ENCODE peak calls at places on chromosomes 12 and 14, in nine cellular contexts. U is ovary, M is cardiac muscle cell, C is breast epithelium, W is tibial artery, Y is mesendoderm, B is Karpas-422, J is right atrium auricular region, N is heart right ventricle. E is an unnamed sample.
A peak's percentile ranks its signal among the peaks of the same experiment; 100 is the strongest.

GRCh38 chr12:8780389-8780788 is 42.0 kb upstream of the A2ML1 start:
- DNase-seq in B (peak; percentile 62), U (no peak), J (no peak), Y (peak; percentile 86), N (no peak), W (no peak), M (peak; percentile 52), C (no peak), E (no peak)

GRCh38 chr12:65822732-65823480 is 1.4 kb upstream of the HMGA2 start:
- DNase-seq in Y (peak; percentile 96), B (no peak), U (peak; percentile 15), N (peak; percentile 3), M (peak; percentile 81), C (no peak), J (no peak), W (no peak), E (peak; percentile 7)

GRCh38 chr14:69346710-69347109 is 51.4 kb downstream of the ERH start:
- DNase-seq in M (peak; percentile 44), U (peak; percentile 41), C (no peak), N (peak; percentile 24), B (peak; percentile 70), J (no peak), W (no peak), Y (peak; percentile 77), E (no peak)

GRCh38 chr14:76664790-76665189 is 96.5 kb upstream of the VASH1 start:
- DNase-seq in B (no peak), C (no peak), U (no peak), J (no peak), Y (no peak), W (no peak), M (no peak), N (no peak), E (no peak)

GRCh38 chr12:92028039-92028709 is 117.5 kb downstream of the BTG1 start:
- DNase-seq in C (no peak), J (no peak), N (no peak), W (no peak), Y (no peak), M (peak; percentile 87), U (no peak), B (no peak), E (no peak)

GRCh38 chr14:30656190-30656632 is 34.1 kb downstream of the SCFD1 start:
- DNase-seq in J (no peak), W (no peak), N (peak; percentile 12), Y (peak; percentile 49), U (no peak), M (peak; percentile 48), C (no peak), B (peak; percentile 73), E (peak; percentile 8)

GRCh38 chr12:7905071-7905470 is 30.9 kb downstream of the SLC2A3 start:
- DNase-seq in W (no peak), M (peak; percentile 53), C (no peak), J (no peak), B (no peak), N (no peak), U (no peak), Y (no peak), E (no peak)

GRCh38 chr14:51978566-51979398 is 10.6 kb upstream of the RTRAF start:
- DNase-seq in C (peak; percentile 78), W (peak; percentile 83), N (peak; percentile 83), B (peak; percentile 94), U (peak; percentile 81), M (peak; percentile 91), J (peak; percentile 91), Y (peak; percentile 81), E (peak; percentile 72)

GRCh38 chr12:78181544-78182162 is 351.0 kb downstream of the NAV3 start:
- DNase-seq in U (no peak), Y (peak; percentile 21), C (no peak), B (peak; percentile 70), J (no peak), W (no peak), N (no peak), M (peak; percentile 64), E (no peak)

GRCh38 chr14:51341338-51341737 is 101.3 kb downstream of the TMX1 start:
- DNase-seq in C (no peak), U (no peak), W (no peak), Y (no peak), N (no peak), J (no peak), B (no peak), M (no peak), E (no peak)

GRCh38 chr14:24368562-24369252 is 723 bp downstream of the NFATC4 start:
- DNase-seq in N (peak; percentile 43), M (peak; percentile 83), U (peak; percentile 91), C (peak; percentile 58), J (no peak), Y (peak; percentile 57), B (peak; percentile 56), W (peak; percentile 46), E (peak; percentile 16)

GRCh38 chr14:24367506-24368214 is at the start of gene NFATC4:
- DNase-seq in W (peak; percentile 88), B (peak; percentile 85), N (peak; percentile 89), J (peak; percentile 83), Y (peak; percentile 98), U (peak; percentile 93), M (peak; percentile 98), C (peak; percentile 60), E (peak; percentile 20)

GRCh38 chr14:24369463-24369862 is 1.5 kb downstream of the NFATC4 start:
- DNase-seq in N (no peak), J (no peak), U (peak; percentile 66), C (no peak), Y (no peak), M (no peak), W (no peak), B (no peak), E (no peak)

GRCh38 chr14:24368215-24368561 is 204 bp downstream of the NFATC4 start:
- DNase-seq in C (no peak), N (no peak), B (no peak), J (no peak), Y (no peak), M (no peak), U (no peak), W (no peak), E (no peak)

DNA sequence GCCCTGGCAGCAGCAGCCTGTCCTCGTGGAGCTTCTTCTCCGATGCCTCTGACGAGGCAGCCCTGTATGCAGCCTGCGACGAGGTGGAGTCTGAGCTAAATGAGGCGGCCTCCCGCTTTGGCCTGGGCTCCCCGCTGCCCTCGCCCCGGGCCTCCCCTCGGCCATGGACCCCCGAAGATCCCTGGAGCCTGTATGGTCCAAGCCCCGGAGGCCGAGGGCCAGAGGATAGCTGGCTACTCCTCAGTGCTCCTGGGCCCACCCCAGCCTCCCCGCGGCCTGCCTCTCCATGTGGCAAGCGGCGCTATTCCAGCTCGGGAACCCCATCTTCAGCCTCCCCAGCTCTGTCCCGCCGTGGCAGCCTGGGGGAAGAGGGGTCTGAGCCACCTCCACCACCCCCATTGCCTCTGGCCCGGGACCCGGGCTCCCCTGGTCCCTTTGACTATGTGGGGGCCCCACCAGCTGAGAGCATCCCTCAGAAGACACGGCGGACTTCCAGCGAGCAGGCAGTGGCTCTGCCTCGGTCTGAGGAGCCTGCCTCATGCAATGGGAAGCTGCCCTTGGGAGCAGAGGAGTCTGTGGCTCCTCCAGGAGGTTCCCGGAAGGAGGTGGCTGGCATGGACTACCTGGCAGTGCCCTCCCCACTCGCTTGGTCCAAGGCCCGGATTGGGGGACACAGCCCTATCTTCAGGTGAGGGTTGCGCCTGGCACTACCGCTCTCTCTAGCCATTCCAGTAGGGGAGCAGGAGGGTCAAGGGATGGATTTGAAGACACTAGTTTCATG is 2.1 kb downstream of the NFATC4 start:
- DNase-seq in W (no peak), B (no peak), M (no peak), J (no peak), N (no peak), U (peak; percentile 59), Y (no peak), C (no peak), E (no peak)
- H3K4me3 ChIP-seq in W (no peak overlapping the region), B (no peak overlapping the region), M (no peak overlapping the region), J (no peak overlapping the region), N (no peak overlapping the region), U (no peak overlapping the region), Y (no peak overlapping the region), C (no peak overlapping the region), E (no peak overlapping the region)

GRCh38 chr12:12088147-12088546 is 17.4 kb downstream of the BCL2L14 start:
- DNase-seq in M (no peak), B (no peak), C (no peak), U (no peak), N (no peak), Y (no peak), W (no peak), J (no peak), E (no peak)
- H3K4me1 ChIP-seq in M (no peaks in the 10 kb centered on the region), B (no peaks in the 10 kb centered on the region), C (no peaks in the 10 kb centered on the region), U (no peaks in the 10 kb centered on the region), N (peaks cover 6% of the 10 kb centered on the region), Y (peaks cover 12% of the 10 kb centered on the region), W (no peaks in the 10 kb centered on the region), J (no peaks in the 10 kb centered on the region), E (no peaks in the 10 kb centered on the region)

GRCh38 chr12:128766738-128767501 is 56.8 kb downstream of the SLC15A4 start:
- DNase-seq in J (no peak), C (no peak), Y (no peak), M (no peak), U (no peak), B (no peak), N (no peak), W (no peak), E (no peak)
- H3K27me3 ChIP-seq in J (peaks cover 4% of the 10 kb centered on the region), C (peaks cover 28% of the 10 kb centered on the region), Y (no peaks in the 10 kb centered on the region), M (peaks cover 39% of the 10 kb centered on the region), U (no peaks in the 10 kb centered on the region), B (no peaks in the 10 kb centered on the region), N (peaks cover 81% of the 10 kb centered on the region), W (peaks cover 29% of the 10 kb centered on the region), E (no peaks in the 10 kb centered on the region)

GRCh38 chr14:37592288-37593274 is 2.5 kb downstream of the FOXA1 start:
- DNase-seq in U (no peak), M (no peak), Y (no peak), N (no peak), B (no peak), W (no peak), C (peak; percentile 57), J (no peak), E (no peak)

GRCh38 chr14:37593496-37594237 is 1.4 kb downstream of the FOXA1 start:
- DNase-seq in Y (no peak), U (no peak), C (no peak), B (no peak), N (no peak), J (no peak), M (no peak), W (no peak), E (no peak)

GRCh38 chr14:37594916-37595808 is at the start of the genes FOXA1 and TTC6:
- DNase-seq in B (no peak), Y (peak; percentile 65), J (no peak), N (no peak), C (peak; percentile 88), M (peak; percentile 32), U (no peak), W (no peak), E (no peak)

GRCh38 chr14:37595809-37596595 is 573 bp downstream of the TTC6 start:
- DNase-seq in W (no peak), M (no peak), J (no peak), U (no peak), Y (peak; percentile 70), C (peak; percentile 85), N (no peak), B (no peak), E (no peak)

DNA sequence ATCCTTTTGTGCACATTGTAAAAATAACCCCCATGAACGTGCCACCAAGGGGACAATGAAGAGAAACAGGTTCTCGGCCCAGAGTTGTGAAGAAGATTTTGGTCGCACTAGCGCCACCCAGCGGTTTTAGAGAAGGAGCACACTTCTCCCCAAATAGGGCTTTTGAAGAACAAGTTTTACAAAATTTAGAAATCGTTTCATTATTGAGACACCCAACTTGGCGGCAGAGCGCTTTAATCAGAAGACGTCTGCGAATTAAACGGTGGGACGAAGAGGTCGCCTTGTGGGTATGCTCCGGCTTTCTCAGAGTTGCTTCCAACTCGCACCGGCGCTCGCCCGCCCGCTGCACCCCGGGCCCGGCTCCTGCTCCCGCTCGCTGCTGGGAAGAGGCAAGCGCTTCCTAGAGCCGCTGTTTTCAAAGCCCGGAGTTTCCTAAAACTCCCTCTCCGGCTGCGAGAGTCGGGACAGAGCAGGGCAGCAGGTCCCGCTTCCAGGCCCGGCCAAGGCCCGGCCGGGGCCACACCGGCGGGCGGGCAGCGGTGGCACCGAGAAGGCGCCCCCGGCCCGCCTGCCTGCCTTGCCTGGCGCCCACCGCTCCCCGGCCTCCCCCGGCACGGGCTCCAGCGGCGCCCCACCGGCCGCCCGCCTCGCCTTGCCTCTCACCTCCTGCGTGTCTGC is 672 bp downstream of the FOXA1 start:
- DNase-seq in Y (peak; percentile 90), J (no peak), U (no peak), N (peak; percentile 34), C (peak; percentile 79), M (peak; percentile 84), W (no peak), B (peak; percentile 94), E (no peak)
- H3K4me3 ChIP-seq in Y (no peak overlapping the region), J (peak overlapping the region; percentile 40), U (peak overlapping the region; percentile 32), N (peak overlapping the region; percentile 40), C (peak overlapping the region; percentile 40), M (peak overlapping the region; percentile 14), W (peak overlapping the region; percentile 43), B (no peak overlapping the region), E (no peak overlapping the region)

E was measured in CD4-positive, CD25-positive, alpha-beta regulatory T cell.